ENCODE peak calls at places on chromosomes 3 and 15, in four cellular contexts. One of them, this sample, is unnamed.

GRCh38 chr3:177781686-177782161 is 584.4 kb upstream of the TBL1XR1 start:
- DNase-seq in GM12891: no peak
- DNase-seq in heart left ventricle: peak; percentile 74
- DNase-seq in stomach: no peak
- DNase-seq in this sample: peak; percentile 74

GRCh38 chr3:27452368-27453090 is 31.7 kb downstream of the SLC4A7 start:
- DNase-seq in GM12891: no peak
- DNase-seq in stomach: no peak
- DNase-seq in heart left ventricle: no peak
- DNase-seq in this sample: no peak

GRCh38 chr3:190097617-190098016 is 23.1 kb downstream of the P3H2 start:
- DNase-seq in heart left ventricle: no peak
- DNase-seq in stomach: no peak
- DNase-seq in GM12891: no peak
- DNase-seq in this sample: no peak

GRCh38 chr3:59607628-59608027 is 557.8 kb upstream of the CFAP20DC start:
- DNase-seq in GM12891: no peak
- DNase-seq in stomach: no peak
- DNase-seq in heart left ventricle: no peak
- DNase-seq in this sample: no peak

GRCh38 chr3:134348524-134348923 is 25.7 kb downstream of the AMOTL2 start:
- DNase-seq in stomach: peak; percentile 65
- DNase-seq in heart left ventricle: peak; percentile 72
- DNase-seq in GM12891: no peak
- DNase-seq in this sample: no peak

GRCh38 chr15:81869161-81869928 is 176.5 kb downstream of the MEX3B start:
- DNase-seq in stomach: no peak
- DNase-seq in GM12891: no peak
- DNase-seq in heart left ventricle: no peak
- DNase-seq in this sample: no peak

GRCh38 chr3:69746119-69746518 is 6.9 kb downstream of the MITF start:
- DNase-seq in heart left ventricle: no peak
- DNase-seq in stomach: no peak
- DNase-seq in GM12891: no peak
- DNase-seq in this sample: no peak

GRCh38 chr15:55649058-55649423 is 60.9 kb upstream of the PYGO1 start:
- DNase-seq in stomach: no peak
- DNase-seq in heart left ventricle: no peak
- DNase-seq in GM12891: no peak
- DNase-seq in this sample: no peak

GRCh38 chr3:170418422-170419300 is at the start of gene CLDN11:
- DNase-seq in GM12891: peak; percentile 38
- DNase-seq in heart left ventricle: peak; percentile 41
- DNase-seq in stomach: no peak
- DNase-seq in this sample: peak; percentile 58

GRCh38 chr3:112499328-112499727 is at the start of gene BTLA:
- DNase-seq in stomach: no peak
- DNase-seq in heart left ventricle: no peak
- DNase-seq in GM12891: no peak
- DNase-seq in this sample: no peak

GRCh38 chr15:85168642-85169173 is 187.1 kb downstream of the PDE8A start:
- DNase-seq in heart left ventricle: no peak
- DNase-seq in stomach: peak; percentile 82
- DNase-seq in GM12891: peak; percentile 35
- DNase-seq in this sample: no peak

GRCh38 chr15:45048784-45049631 is 26.0 kb downstream of the SORD start:
- DNase-seq in GM12891: no peak
- DNase-seq in heart left ventricle: no peak
- DNase-seq in stomach: no peak
- DNase-seq in this sample: no peak

DNA sequence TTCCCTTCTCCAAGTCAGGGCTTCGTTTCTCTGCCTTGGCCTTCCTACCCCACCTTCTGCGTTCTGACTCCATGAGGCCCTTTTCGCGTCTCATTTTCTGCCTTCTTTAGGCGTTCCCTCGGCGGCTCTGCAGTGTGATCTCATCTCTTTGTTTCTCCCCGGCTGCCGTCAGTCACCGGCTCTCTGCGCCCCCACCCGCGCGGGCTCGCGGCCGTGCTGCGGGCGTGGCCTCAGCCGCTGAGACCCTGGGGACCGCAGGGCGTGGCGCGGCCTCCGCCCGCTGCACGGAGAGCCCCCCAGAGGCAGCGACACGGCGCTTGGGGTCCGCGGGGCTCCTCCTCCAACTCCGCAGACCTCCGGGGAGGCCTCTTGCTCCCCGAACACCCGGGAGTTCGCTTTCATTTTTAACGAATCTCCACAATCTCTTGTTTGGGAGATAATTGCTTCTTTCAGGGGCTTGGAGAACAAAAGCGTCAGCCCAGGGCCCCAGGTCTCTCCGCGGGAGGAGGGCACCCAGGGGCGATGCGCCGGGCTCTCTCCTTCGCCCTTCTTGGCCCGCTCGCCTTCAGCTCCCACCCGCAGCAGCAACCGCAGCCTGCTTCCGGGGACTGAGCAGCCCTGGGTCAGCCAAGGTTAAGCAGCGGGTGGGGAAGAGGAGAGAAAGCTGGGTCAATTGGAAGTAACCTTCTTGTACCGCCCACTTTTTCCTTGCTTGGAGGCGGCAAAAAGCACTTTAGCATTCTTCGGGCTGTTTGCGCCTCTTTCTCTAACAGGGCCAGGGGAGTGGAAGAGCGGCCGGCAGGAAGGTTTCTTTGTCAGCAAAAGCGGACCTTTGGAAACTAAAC is 35.2 kb downstream of the GAP43 start:
- DNase-seq in heart left ventricle: peak; percentile 89
- DNase-seq in stomach: peak; percentile 56
- DNase-seq in GM12891: peak; percentile 49
- DNase-seq in this sample: peak; percentile 84
- TF ChIP-seq POLR2A in heart left ventricle: peak; percentile 49
- TF ChIP-seq POLR2A in stomach: no peak
- TF ChIP-seq POLR2A in GM12891: no peak
- TF ChIP-seq POLR2A in this sample: peak; percentile 64

GRCh38 chr15:68217341-68217740 is 12.2 kb downstream of the CLN6 start:
- DNase-seq in heart left ventricle: no peak
- DNase-seq in GM12891: no peak
- DNase-seq in stomach: no peak
- DNase-seq in this sample: no peak

GRCh38 chr15:68210821-68211655 is 5.9 kb upstream of the CALML4 start:
- DNase-seq in heart left ventricle: peak; percentile 55
- DNase-seq in stomach: peak; percentile 56
- DNase-seq in GM12891: no peak
- DNase-seq in this sample: peak; percentile 70

GRCh38 chr15:68214838-68215234 is 9.7 kb upstream of the CALML4 start:
- DNase-seq in GM12891: no peak
- DNase-seq in heart left ventricle: no peak
- DNase-seq in stomach: no peak
- DNase-seq in this sample: no peak

GRCh38 chr15:68211656-68212320 is 6.7 kb upstream of the CALML4 start:
- DNase-seq in stomach: no peak
- DNase-seq in heart left ventricle: peak; percentile 22
- DNase-seq in GM12891: no peak
- DNase-seq in this sample: no peak

GRCh38 chr15:68213991-68214837 is 9.1 kb upstream of the CALML4 start:
- DNase-seq in heart left ventricle: no peak
- DNase-seq in GM12891: no peak
- DNase-seq in stomach: no peak
- DNase-seq in this sample: no peak
- TF ChIP-seq POLR2A in heart left ventricle: no peak
- TF ChIP-seq POLR2A in GM12891: no peak
- TF ChIP-seq POLR2A in stomach: no peak
- TF ChIP-seq POLR2A in this sample: no peak

DNA sequence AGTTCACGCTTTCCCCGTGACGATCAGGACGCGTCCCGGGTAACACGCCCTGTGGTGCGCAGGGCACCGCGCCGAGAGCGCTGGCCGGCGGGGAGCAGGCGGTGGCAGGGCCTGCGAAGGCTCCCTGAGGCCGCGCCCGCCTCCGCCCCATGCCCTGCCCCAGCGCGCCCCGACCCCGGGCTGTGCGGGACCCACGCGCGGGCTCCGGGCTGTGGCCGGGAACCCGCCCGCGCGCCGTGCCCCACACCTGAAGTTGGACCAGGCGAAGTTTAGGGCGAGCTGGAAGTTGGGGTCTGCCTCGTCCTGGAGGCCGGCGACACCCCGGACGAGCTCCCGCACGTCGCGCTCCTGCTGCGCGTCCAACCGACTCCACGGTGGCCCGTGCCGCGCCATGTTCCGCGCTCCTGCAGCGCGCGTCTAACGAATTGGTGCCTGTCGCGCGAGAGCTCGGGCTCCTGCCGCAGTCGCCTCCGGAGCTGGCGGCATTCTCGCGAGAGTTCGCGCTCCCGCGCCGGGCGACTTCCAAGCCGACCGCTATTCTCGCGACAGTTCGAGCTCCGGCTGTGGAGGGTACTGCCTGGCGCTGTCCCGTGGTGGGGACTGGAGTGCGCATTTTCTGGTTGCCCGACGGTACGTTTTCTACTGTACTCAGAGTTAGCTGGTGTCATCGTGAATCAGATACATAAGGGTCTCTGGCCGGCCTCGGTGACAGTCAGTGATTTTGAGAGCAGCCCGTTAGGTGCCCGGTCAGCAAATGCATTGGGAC is at the start of gene TUBGCP5:
- DNase-seq in GM12891: peak; percentile 96
- DNase-seq in heart left ventricle: peak; percentile 98
- DNase-seq in stomach: peak; percentile 97
- DNase-seq in this sample: peak; percentile 96
- TF ChIP-seq POLR2A in GM12891: peak; percentile 98
- TF ChIP-seq POLR2A in heart left ventricle: peak; percentile 94
- TF ChIP-seq POLR2A in stomach: no peak
- TF ChIP-seq POLR2A in this sample: peak; percentile 88

DNA sequence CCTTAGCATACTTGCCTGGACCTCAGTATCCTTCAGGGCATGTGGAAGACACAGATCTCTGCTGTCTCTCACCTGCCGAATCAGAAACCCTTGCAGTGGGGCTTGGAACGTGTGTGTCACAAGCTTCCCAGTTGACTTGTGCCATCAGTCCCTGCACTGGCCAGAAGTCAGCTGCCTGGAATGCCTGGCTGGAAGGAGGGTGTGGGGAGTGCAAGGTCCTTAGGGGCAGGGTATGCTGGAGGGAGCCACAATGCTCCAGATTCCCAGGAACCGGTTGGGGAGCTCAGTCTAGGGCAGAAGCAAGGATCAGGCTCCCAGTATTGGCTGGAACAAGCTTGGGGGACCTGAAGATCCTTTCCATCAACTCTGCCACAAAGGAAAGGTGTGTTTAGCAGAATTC is 27.1 kb downstream of the SPSB4 start:
- DNase-seq in GM12891: no peak
- DNase-seq in heart left ventricle: no peak
- DNase-seq in stomach: no peak
- DNase-seq in this sample: no peak
- TF ChIP-seq POLR2A in GM12891: no peak
- TF ChIP-seq POLR2A in heart left ventricle: no peak
- TF ChIP-seq POLR2A in stomach: no peak
- TF ChIP-seq POLR2A in this sample: no peak

GRCh38 chr15:52093539-52094502 is 18.8 kb downstream of the BCL2L10 start:
- DNase-seq in heart left ventricle: no peak
- DNase-seq in stomach: no peak
- DNase-seq in GM12891: no peak
- DNase-seq in this sample: peak; percentile 63
- TF ChIP-seq POLR2A in heart left ventricle: no peak
- TF ChIP-seq POLR2A in stomach: no peak
- TF ChIP-seq POLR2A in GM12891: no peak
- TF ChIP-seq POLR2A in this sample: no peak

This sample was measured in uterus.